ENCODE peak calls at places on chromosome 6, in four cellular contexts. I is A549, N is K562, Q is HepG2. C is an unnamed sample.

GRCh38 chr6:104728444-104728843 is 131.3 kb downstream of the HACE1 start:
- DNase-seq in I (no peak), Q (no peak), N (no peak), C (no peak)

GRCh38 chr6:127586372-127586771 is 9.4 kb downstream of the C6orf58 start:
- DNase-seq in N (no peak), Q (peak), I (no peak), C (peak)

GRCh38 chr6:161444464-161444863 is 170.6 kb upstream of the AGPAT4 start:
- DNase-seq in I (no peak), Q (no peak), N (peak), C (peak)

GRCh38 chr6:131368077-131368911 is 204.7 kb upstream of the ARG1 start:
- DNase-seq in I (no peak), Q (no peak), N (no peak), C (no peak)

GRCh38 chr6:136324981-136325380 is 35.3 kb upstream of the BCLAF1 start:
- DNase-seq in Q (no peak), N (no peak), I (no peak), C (no peak)

GRCh38 chr6:32198866-32199265 is 6.4 kb upstream of the GPSM3 start:
- DNase-seq in N (no peak), Q (no peak), I (no peak), C (no peak)

GRCh38 chr6:4987427-4987826 is 16.4 kb downstream of the RPP40 start:
- DNase-seq in I (no peak), N (no peak), Q (no peak), C (no peak)

GRCh38 chr6:537114-537513 is 119.8 kb downstream of the HUS1B start:
- DNase-seq in N (no peak), I (no peak), Q (no peak), C (no peak)

GRCh38 chr6:136582702-136583471 is 32.7 kb upstream of the MAP7 start:
- DNase-seq in I (peak), Q (peak), N (peak), C (no peak)

GRCh38 chr6:142802124-142802523 is 142.9 kb downstream of the HIVEP2 start:
- DNase-seq in N (no peak), I (peak), Q (peak), C (no peak)

GRCh38 chr6:99614430-99615161 is 8.0 kb downstream of the PRDM13 start:
- DNase-seq in N (no peak), I (peak), Q (no peak), C (peak)

GRCh38 chr6:85674604-85675003 is 31.9 kb upstream of the SYNCRIP start:
- DNase-seq in Q (no peak), N (no peak), I (no peak), C (no peak)

GRCh38 chr6:104428201-104428600 is 431.5 kb downstream of the HACE1 start:
- DNase-seq in Q (no peak), I (no peak), N (no peak), C (no peak)

GRCh38 chr6:165119231-165120020 is 190.0 kb downstream of the C6orf118 start:
- DNase-seq in N (no peak), I (no peak), Q (no peak), C (no peak)

GRCh38 chr6:52994789-52995078 is 350 bp downstream of the GSTA4 start:
- DNase-seq in N (peak), Q (no peak), I (no peak), C (peak)

GRCh38 chr6:81950877-81951276 is 198.4 kb upstream of the TENT5A start:
- DNase-seq in Q (no peak), N (no peak), I (no peak), C (no peak)

GRCh38 chr6:169859401-169859977 is 108.1 kb downstream of the ERMARD start:
- DNase-seq in Q (no peak), N (no peak), I (no peak), C (no peak)

GRCh38 chr6:144063246-144063743 is 32.1 kb downstream of the SF3B5 start:
- DNase-seq in Q (no peak), N (peak), I (no peak), C (no peak)

GRCh38 chr6:165630544-165630953 is 32.5 kb downstream of the PDE10A start:
- DNase-seq in N (no peak), Q (no peak), I (no peak), C (no peak)

GRCh38 chr6:138099832-138100231 is 7.4 kb downstream of the PERP start:
- DNase-seq in I (no peak), Q (no peak), N (no peak), C (no peak)

GRCh38 chr6:20826378-20826777 is 292.1 kb downstream of the CDKAL1 start:
- DNase-seq in Q (no peak), I (no peak), N (no peak), C (no peak)

GRCh38 chr6:34486106-34486740 is 20.3 kb downstream of the PACSIN1 start:
- DNase-seq in N (no peak), I (no peak), Q (no peak), C (no peak)

GRCh38 chr6:74222768-74223321 is 526.8 kb downstream of the CD109 start:
- DNase-seq in Q (no peak), I (no peak), N (no peak), C (peak)

GRCh38 chr6:6701864-6702263 is 113.3 kb downstream of the LY86 start:
- DNase-seq in I (no peak), Q (no peak), N (peak), C (no peak)

GRCh38 chr6:52505726-52506501 is 70.9 kb downstream of the TRAM2 start:
- DNase-seq in I (no peak), N (no peak), Q (no peak), C (no peak)

GRCh38 chr6:5036309-5036708 is 32.5 kb upstream of the RPP40 start:
- DNase-seq in I (peak), N (peak), Q (peak), C (peak)

GRCh38 chr6:90411292-90411781 is 114.7 kb upstream of the BACH2 start:
- DNase-seq in I (no peak), Q (no peak), N (no peak), C (no peak)

GRCh38 chr6:118965843-118966242 is 30.9 kb upstream of the MCM9 start:
- DNase-seq in Q (no peak), N (no peak), I (no peak), C (no peak)

GRCh38 chr6:70706491-70707123 is 38.9 kb downstream of the SMAP1 start:
- DNase-seq in N (peak), Q (peak), I (peak), C (no peak)

GRCh38 chr6:37785688-37786270 is 33.7 kb upstream of the ZFAND3 start:
- DNase-seq in N (no peak), Q (no peak), I (no peak), C (no peak)

GRCh38 chr6:170179925-170180324 is 111.0 kb downstream of the DLL1 start:
- DNase-seq in I (no peak), Q (no peak), N (no peak), C (no peak)

GRCh38 chr6:37172991-37173572 is 3.1 kb downstream of the PIM1 start:
- DNase-seq in Q (no peak), I (no peak), N (no peak), C (no peak)

GRCh38 chr6:30329331-30329730 is 2.6 kb downstream of the TRIM39 start:
- DNase-seq in I (no peak), N (no peak), Q (no peak), C (no peak)

DNA sequence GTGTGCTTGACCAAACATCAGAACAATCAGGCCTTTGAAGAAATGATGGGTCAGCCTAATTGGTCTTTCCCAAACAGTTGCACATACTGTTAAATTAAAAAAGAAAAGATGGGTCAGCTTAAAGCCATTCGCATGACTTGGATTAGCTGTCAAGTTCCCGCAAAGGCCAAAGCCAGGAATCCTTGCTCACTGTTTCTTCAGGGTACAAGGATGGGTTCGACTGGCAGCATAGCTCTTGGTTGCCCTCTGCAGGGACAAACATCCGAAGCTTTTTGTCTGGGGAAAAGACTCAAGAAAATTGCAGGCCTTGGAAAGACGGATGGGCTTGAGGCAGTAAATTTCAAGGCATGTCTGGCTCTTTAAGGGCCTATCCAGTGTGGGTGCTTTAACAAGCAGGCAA is 168.0 kb downstream of the HDGFL1 start:
- DNase-seq in N (no peak), I (no peak), Q (no peak), C (peak)
- TF ChIP-seq HMGXB4 in N (no peak), I (no peak), Q (no peak), C (no peak)

GRCh38 chr6:16150098-16150497 is 21.2 kb downstream of the MYLIP start:
- DNase-seq in Q (no peak), I (no peak), N (no peak), C (no peak)
- TF ChIP-seq HMGXB4 in Q (no peak), I (no peak), N (no peak), C (no peak)

GRCh38 chr6:45195137-45195536 is 133.0 kb upstream of the RUNX2 start:
- DNase-seq in N (no peak), I (no peak), Q (no peak), C (no peak)

GRCh38 chr6:45200510-45200909 is 127.6 kb upstream of the RUNX2 start:
- DNase-seq in I (no peak), N (no peak), Q (peak), C (no peak)

GRCh38 chr6:45196121-45196520 is 132.0 kb upstream of the RUNX2 start:
- DNase-seq in N (no peak), Q (no peak), I (no peak), C (no peak)

GRCh38 chr6:45199554-45199953 is 128.6 kb upstream of the RUNX2 start:
- DNase-seq in I (no peak), N (no peak), Q (peak), C (no peak)
- TF ChIP-seq HMGXB4 in I (no peak), N (no peak), Q (no peak), C (no peak)

GRCh38 chr6:10954590-10955010 is 67.7 kb downstream of the SYCP2L start:
- DNase-seq in Q (peak), N (peak), I (peak), C (peak)

GRCh38 chr6:10956776-10957175 is 69.9 kb downstream of the SYCP2L start:
- DNase-seq in N (no peak), Q (no peak), I (no peak), C (no peak)

GRCh38 chr6:10949579-10950490 is 63.0 kb downstream of the SYCP2L start:
- DNase-seq in I (no peak), N (no peak), Q (peak), C (no peak)

GRCh38 chr6:10947966-10948365 is 61.1 kb downstream of the SYCP2L start:
- DNase-seq in Q (no peak), I (no peak), N (no peak), C (no peak)

DNA sequence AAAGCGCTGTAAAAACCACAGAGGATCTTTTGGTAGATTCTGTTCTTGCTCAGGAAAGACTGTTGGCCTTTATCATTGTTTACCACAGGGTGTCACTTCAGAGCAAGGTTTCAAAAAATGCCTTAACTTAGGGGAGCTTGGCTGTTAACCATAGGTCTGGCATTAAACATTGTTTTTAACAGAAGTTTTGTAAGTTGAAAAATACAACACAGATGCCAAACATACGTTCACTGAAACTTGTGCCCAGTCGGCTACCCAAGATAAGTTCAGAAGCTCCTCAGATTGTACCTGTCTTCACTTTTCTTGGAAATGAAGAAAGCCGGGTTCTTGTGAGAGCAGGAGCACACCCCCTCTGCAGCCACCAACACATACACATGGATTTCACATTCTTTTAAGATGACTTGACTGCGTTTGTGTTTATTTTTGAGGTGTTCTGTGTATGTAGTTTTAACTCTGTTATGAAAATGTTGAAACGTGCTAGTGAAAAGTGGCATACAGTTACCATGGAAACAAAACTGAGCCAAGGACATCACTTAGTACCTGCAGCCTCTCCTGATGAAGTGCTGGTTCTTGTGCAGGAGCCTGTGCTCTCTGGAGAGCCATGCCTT is 64.9 kb downstream of the SYCP2L start:
- DNase-seq in Q (peak), N (no peak), I (peak), C (no peak)
- TF ChIP-seq HMGXB4 in Q (no peak), N (no peak), I (no peak), C (no peak)

GRCh38 chr6:148021135-148021534 is 321.5 kb upstream of the SASH1 start:
- DNase-seq in N (no peak), I (no peak), Q (no peak), C (no peak)

GRCh38 chr6:148016013-148016412 is 326.6 kb upstream of the SASH1 start:
- DNase-seq in Q (no peak), I (no peak), N (no peak), C (no peak)

GRCh38 chr6:148027201-148027600 is 315.4 kb upstream of the SASH1 start:
- DNase-seq in N (no peak), Q (no peak), I (no peak), C (no peak)

GRCh38 chr6:148021715-148022114 is 320.9 kb upstream of the SASH1 start:
- DNase-seq in I (no peak), Q (no peak), N (no peak), C (peak)
- TF ChIP-seq HMGXB4 in I (no peak), Q (no peak), N (no peak), C (no peak)

DNA sequence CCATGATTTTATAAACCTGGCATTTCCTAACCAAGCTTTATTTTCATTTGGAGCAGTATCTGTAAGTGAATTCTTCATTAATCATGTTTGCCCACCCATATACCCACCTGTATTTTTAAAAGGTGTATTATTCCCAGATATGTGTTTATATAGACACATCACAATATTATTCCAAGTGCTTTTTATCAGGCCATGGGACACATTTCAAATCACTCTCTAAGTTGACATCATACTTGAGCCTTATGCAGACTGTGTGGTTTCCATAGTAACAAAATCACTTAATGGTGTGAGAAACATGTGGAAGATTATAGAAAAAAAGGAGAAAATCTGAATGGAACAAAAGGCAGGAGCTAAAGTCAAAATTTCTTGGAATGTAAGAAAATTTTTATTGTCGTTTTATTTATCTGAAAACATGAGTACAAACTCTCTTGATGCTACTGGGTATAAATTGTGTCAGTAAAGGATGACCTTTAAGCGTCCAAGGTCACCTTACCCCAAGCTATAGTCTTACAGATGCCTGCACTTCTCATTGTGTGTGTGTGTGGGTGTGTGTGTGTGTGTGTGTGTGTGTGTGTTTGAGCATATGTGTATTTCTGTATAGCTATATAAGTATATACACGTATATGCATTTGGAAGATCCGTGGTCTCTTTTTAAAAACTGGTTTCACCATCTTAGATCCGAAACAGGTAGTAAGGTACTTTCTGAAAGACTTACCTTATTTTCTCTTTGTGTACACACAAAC is 79.8 kb upstream of the CCN6 start:
- DNase-seq in N (no peak), Q (no peak), I (no peak), C (no peak)
- TF ChIP-seq HMGXB4 in N (no peak), Q (no peak), I (no peak), C (no peak)

GRCh38 chr6:123085403-123085802 is 89.4 kb downstream of the CLVS2 start:
- DNase-seq in I (no peak), Q (no peak), N (no peak), C (no peak)

GRCh38 chr6:123089223-123089622 is 93.2 kb downstream of the CLVS2 start:
- DNase-seq in Q (no peak), N (no peak), I (no peak), C (no peak)

GRCh38 chr6:123094768-123095167 is 98.7 kb downstream of the CLVS2 start:
- DNase-seq in N (no peak), Q (no peak), I (no peak), C (no peak)

GRCh38 chr6:123091896-123092271 is 95.8 kb downstream of the CLVS2 start:
- DNase-seq in I (no peak), Q (no peak), N (no peak), C (no peak)

GRCh38 chr6:123091091-123091895 is 95.3 kb downstream of the CLVS2 start:
- DNase-seq in Q (peak), I (peak), N (no peak), C (no peak)
- TF ChIP-seq HMGXB4 in Q (no peak), I (no peak), N (no peak), C (no peak)

C was measured in WTC11.